ENCODE peak calls at places on chromosomes 5 and 9, in four cellular contexts. P is lung, R is NCI-H345, G is ecto neural progenitor cell. A is an unnamed sample.

GRCh38 chr9:134165357-134166315 is 1.3 kb upstream of the RNU6ATAC start:
- DNase-seq in P (peak), R (no peak), G (peak), A (no peak)

GRCh38 chr5:5710471-5710870 is 288.0 kb downstream of the ICE1 start:
- DNase-seq in P (no peak), R (no peak), G (no peak), A (no peak)

GRCh38 chr5:36300181-36300926 is 1.3 kb downstream of the RANBP3L start:
- DNase-seq in P (no peak), R (no peak), G (no peak), A (no peak)

GRCh38 chr5:74094096-74094778 is 468.2 kb downstream of the ARHGEF28 start:
- DNase-seq in P (no peak), R (no peak), G (no peak), A (no peak)

GRCh38 chr9:19116391-19116790 is 10.9 kb downstream of the PLIN2 start:
- DNase-seq in P (no peak), R (no peak), G (no peak), A (no peak)

GRCh38 chr5:82115858-82116257 is 144.0 kb downstream of the ATG10 start:
- DNase-seq in P (no peak), R (no peak), G (no peak), A (no peak)

GRCh38 chr5:163861670-163862069 is 356.3 kb downstream of the MAT2B start:
- DNase-seq in P (no peak), R (no peak), G (no peak), A (no peak)

GRCh38 chr5:42870882-42871418 is 59.3 kb upstream of the SELENOP start:
- DNase-seq in P (no peak), R (no peak), G (no peak), A (no peak)

GRCh38 chr5:52987711-52988329 is 1.3 kb upstream of the ITGA2 start:
- DNase-seq in P (peak), R (no peak), G (no peak), A (no peak)

GRCh38 chr9:8859416-8859815 is 1059.8 kb upstream of the DMAC1 start:
- DNase-seq in P (no peak), R (peak), G (no peak), A (no peak)

GRCh38 chr9:135061441-135061840 is 26.0 kb upstream of the OLFM1 start:
- DNase-seq in P (no peak), R (no peak), G (no peak), A (peak)

GRCh38 chr5:155728146-155728856 is 598.7 kb upstream of the SGCD start:
- DNase-seq in P (no peak), R (no peak), G (peak), A (no peak)